ENCODE peak calls at places on chromosomes 6 and 20, in seven cellular contexts. One of them, this sample, is unnamed.

GRCh38 chr6:13681305-13682061 is 30.2 kb downstream of the RANBP9 start:
- DNase-seq in cardiac muscle cell: no peak
- DNase-seq in body of pancreas: no peak
- DNase-seq in prostate gland: no peak
- DNase-seq in HepG2: no peak
- DNase-seq in astrocyte of the spinal cord: no peak
- DNase-seq in GM23338: no peak
- DNase-seq in this sample: peak

GRCh38 chr6:89298680-89299450 is 16.2 kb downstream of the GABRR2 start:
- DNase-seq in cardiac muscle cell: peak
- DNase-seq in body of pancreas: no peak
- DNase-seq in prostate gland: no peak
- DNase-seq in HepG2: peak
- DNase-seq in astrocyte of the spinal cord: peak
- DNase-seq in GM23338: no peak
- DNase-seq in this sample: peak

GRCh38 chr20:40019510-40019909 is 669.5 kb downstream of the MAFB start:
- DNase-seq in cardiac muscle cell: no peak
- DNase-seq in body of pancreas: peak
- DNase-seq in prostate gland: no peak
- DNase-seq in HepG2: no peak
- DNase-seq in astrocyte of the spinal cord: no peak
- DNase-seq in GM23338: no peak
- DNase-seq in this sample: no peak

GRCh38 chr6:15401120-15401519 is 155.3 kb downstream of the JARID2 start:
- DNase-seq in cardiac muscle cell: no peak
- DNase-seq in body of pancreas: no peak
- DNase-seq in prostate gland: no peak
- DNase-seq in HepG2: no peak
- DNase-seq in astrocyte of the spinal cord: no peak
- DNase-seq in GM23338: no peak
- DNase-seq in this sample: no peak

GRCh38 chr20:63366658-63367360 is 5.7 kb upstream of the CHRNA4 start:
- DNase-seq in cardiac muscle cell: no peak
- DNase-seq in body of pancreas: no peak
- DNase-seq in prostate gland: no peak
- DNase-seq in HepG2: no peak
- DNase-seq in astrocyte of the spinal cord: no peak
- DNase-seq in GM23338: no peak
- DNase-seq in this sample: no peak

GRCh38 chr20:38601216-38602184 is at the start of gene ARHGAP40:
- DNase-seq in cardiac muscle cell: no peak
- DNase-seq in body of pancreas: no peak
- DNase-seq in prostate gland: peak
- DNase-seq in HepG2: peak
- DNase-seq in astrocyte of the spinal cord: no peak
- DNase-seq in GM23338: peak
- DNase-seq in this sample: peak

GRCh38 chr20:43404880-43405279 is 52.8 kb upstream of the SRSF6 start:
- DNase-seq in cardiac muscle cell: peak
- DNase-seq in body of pancreas: no peak
- DNase-seq in prostate gland: no peak
- DNase-seq in HepG2: peak
- DNase-seq in astrocyte of the spinal cord: no peak
- DNase-seq in GM23338: peak
- DNase-seq in this sample: peak

GRCh38 chr6:168851460-168852103 is 402.1 kb downstream of the THBS2 start:
- DNase-seq in cardiac muscle cell: peak
- DNase-seq in body of pancreas: no peak
- DNase-seq in prostate gland: no peak
- DNase-seq in HepG2: no peak
- DNase-seq in astrocyte of the spinal cord: peak
- DNase-seq in GM23338: no peak
- DNase-seq in this sample: no peak

GRCh38 chr20:2814587-2815051 is at the start of gene C20orf141:
- DNase-seq in cardiac muscle cell: peak
- DNase-seq in body of pancreas: peak
- DNase-seq in prostate gland: no peak
- DNase-seq in HepG2: no peak
- DNase-seq in astrocyte of the spinal cord: peak
- DNase-seq in GM23338: no peak
- DNase-seq in this sample: no peak

GRCh38 chr6:125793863-125794262 is 3.1 kb downstream of the NCOA7 start:
- DNase-seq in cardiac muscle cell: no peak
- DNase-seq in body of pancreas: no peak
- DNase-seq in prostate gland: no peak
- DNase-seq in HepG2: no peak
- DNase-seq in astrocyte of the spinal cord: no peak
- DNase-seq in GM23338: no peak
- DNase-seq in this sample: peak

GRCh38 chr6:111551521-111552231 is 54.0 kb downstream of the TRAF3IP2 start:
- DNase-seq in cardiac muscle cell: no peak
- DNase-seq in body of pancreas: peak
- DNase-seq in prostate gland: peak
- DNase-seq in HepG2: peak
- DNase-seq in astrocyte of the spinal cord: no peak
- DNase-seq in GM23338: no peak
- DNase-seq in this sample: no peak

GRCh38 chr6:3726421-3726820 is 25.1 kb downstream of the PXDC1 start:
- DNase-seq in cardiac muscle cell: no peak
- DNase-seq in body of pancreas: no peak
- DNase-seq in prostate gland: no peak
- DNase-seq in HepG2: no peak
- DNase-seq in astrocyte of the spinal cord: no peak
- DNase-seq in GM23338: no peak
- DNase-seq in this sample: peak

DNA sequence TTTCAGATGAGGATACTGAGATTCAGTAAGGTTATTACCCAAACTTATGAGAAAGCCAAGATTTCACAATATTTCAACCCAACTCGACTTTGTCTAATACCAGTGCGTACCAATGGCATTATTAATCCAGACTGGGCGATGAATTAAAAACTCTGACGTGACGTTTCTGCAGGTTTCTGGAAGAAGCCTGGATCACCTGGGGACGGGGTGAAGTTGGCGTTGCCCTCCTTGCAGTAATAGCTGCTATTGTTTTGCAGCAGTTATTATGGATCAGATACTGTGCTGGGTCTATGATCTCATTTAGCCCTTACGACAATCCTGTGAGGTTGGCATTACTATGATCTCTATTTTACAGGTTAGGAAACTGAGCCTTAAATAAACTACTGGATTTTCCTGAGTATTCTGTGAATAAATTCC is 569 bp upstream of the CDC5L start:
- DNase-seq in cardiac muscle cell: peak
- DNase-seq in body of pancreas: peak
- DNase-seq in prostate gland: no peak
- DNase-seq in HepG2: no peak
- DNase-seq in astrocyte of the spinal cord: no peak
- DNase-seq in GM23338: no peak
- DNase-seq in this sample: peak
- TF ChIP-seq CTCF in cardiac muscle cell: no peak
- TF ChIP-seq CTCF in body of pancreas: no peak
- TF ChIP-seq CTCF in prostate gland: no peak
- TF ChIP-seq CTCF in HepG2: no peak
- TF ChIP-seq CTCF in astrocyte of the spinal cord: no peak
- TF ChIP-seq CTCF in GM23338: no peak
- TF ChIP-seq CTCF in this sample: no peak

GRCh38 chr6:102333736-102334135 is 940.2 kb downstream of the GRIK2 start:
- DNase-seq in cardiac muscle cell: no peak
- DNase-seq in body of pancreas: no peak
- DNase-seq in prostate gland: no peak
- DNase-seq in HepG2: no peak
- DNase-seq in astrocyte of the spinal cord: no peak
- DNase-seq in GM23338: no peak
- DNase-seq in this sample: no peak
- H3K4me3 ChIP-seq in cardiac muscle cell: no peak
- H3K4me3 ChIP-seq in body of pancreas: no peak
- H3K4me3 ChIP-seq in prostate gland: no peak
- H3K4me3 ChIP-seq in HepG2: no peak
- H3K4me3 ChIP-seq in astrocyte of the spinal cord: no peak
- H3K4me3 ChIP-seq in GM23338: no peak
- H3K4me3 ChIP-seq in this sample: no peak

DNA sequence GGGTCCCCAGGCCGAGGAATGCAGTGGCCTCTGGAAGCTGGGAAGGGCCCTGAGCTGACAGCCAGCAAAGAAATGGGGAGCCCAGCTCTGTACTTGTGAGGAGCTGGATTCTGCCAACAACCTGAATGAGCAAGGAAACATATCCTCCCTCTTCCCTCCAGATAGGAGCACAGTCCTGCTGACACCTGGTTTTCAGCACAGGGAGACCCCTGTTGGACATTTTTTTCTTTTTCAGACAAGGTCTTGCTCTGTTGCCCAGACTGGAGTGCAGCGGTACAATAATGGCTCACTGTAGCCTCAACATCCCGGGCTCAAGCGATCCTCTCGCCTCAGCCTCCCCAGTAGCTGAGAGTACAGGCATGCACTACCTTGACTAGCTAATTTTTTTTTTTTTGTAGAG is 21.5 kb downstream of the BMP6 start:
- DNase-seq in cardiac muscle cell: no peak
- DNase-seq in body of pancreas: no peak
- DNase-seq in prostate gland: no peak
- DNase-seq in HepG2: no peak
- DNase-seq in astrocyte of the spinal cord: no peak
- DNase-seq in GM23338: no peak
- DNase-seq in this sample: no peak
- TF ChIP-seq CTCF in cardiac muscle cell: no peak
- TF ChIP-seq CTCF in body of pancreas: no peak
- TF ChIP-seq CTCF in prostate gland: no peak
- TF ChIP-seq CTCF in HepG2: no peak
- TF ChIP-seq CTCF in astrocyte of the spinal cord: no peak
- TF ChIP-seq CTCF in GM23338: no peak
- TF ChIP-seq CTCF in this sample: no peak

GRCh38 chr6:63805808-63806572 is 170.4 kb downstream of the PHF3 start:
- DNase-seq in cardiac muscle cell: peak
- DNase-seq in body of pancreas: peak
- DNase-seq in prostate gland: peak
- DNase-seq in HepG2: peak
- DNase-seq in astrocyte of the spinal cord: peak
- DNase-seq in GM23338: no peak
- DNase-seq in this sample: no peak

GRCh38 chr6:63806573-63806913 is 170.9 kb downstream of the PHF3 start:
- DNase-seq in cardiac muscle cell: no peak
- DNase-seq in body of pancreas: no peak
- DNase-seq in prostate gland: peak
- DNase-seq in HepG2: no peak
- DNase-seq in astrocyte of the spinal cord: no peak
- DNase-seq in GM23338: no peak
- DNase-seq in this sample: no peak

GRCh38 chr6:63805345-63805744 is 169.7 kb downstream of the PHF3 start:
- DNase-seq in cardiac muscle cell: no peak
- DNase-seq in body of pancreas: no peak
- DNase-seq in prostate gland: no peak
- DNase-seq in HepG2: no peak
- DNase-seq in astrocyte of the spinal cord: no peak
- DNase-seq in GM23338: no peak
- DNase-seq in this sample: no peak

GRCh38 chr6:63808576-63808975 is 173.0 kb downstream of the PHF3 start:
- DNase-seq in cardiac muscle cell: no peak
- DNase-seq in body of pancreas: no peak
- DNase-seq in prostate gland: no peak
- DNase-seq in HepG2: no peak
- DNase-seq in astrocyte of the spinal cord: no peak
- DNase-seq in GM23338: no peak
- DNase-seq in this sample: no peak

DNA sequence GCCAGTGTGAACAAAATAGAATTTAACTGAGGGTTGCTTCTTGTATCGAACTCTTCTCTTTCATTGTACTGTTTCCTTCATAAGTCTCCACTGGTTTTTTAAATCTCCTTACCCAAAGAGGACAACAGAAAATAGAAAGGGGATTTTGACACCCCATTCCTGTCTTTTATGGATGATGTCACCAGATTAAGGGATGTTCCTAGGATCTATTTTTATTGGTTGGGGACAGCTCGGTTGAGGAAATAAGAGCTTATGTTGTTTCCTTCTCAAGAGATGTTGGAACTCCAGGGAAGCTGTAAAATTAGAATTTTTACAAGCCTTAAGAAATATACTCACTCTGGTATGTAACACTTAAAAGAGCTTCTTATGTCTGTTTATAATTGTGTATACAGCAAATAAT is 171.5 kb downstream of the PHF3 start:
- DNase-seq in cardiac muscle cell: no peak
- DNase-seq in body of pancreas: no peak
- DNase-seq in prostate gland: no peak
- DNase-seq in HepG2: no peak
- DNase-seq in astrocyte of the spinal cord: peak
- DNase-seq in GM23338: no peak
- DNase-seq in this sample: no peak
- H3K4me3 ChIP-seq in cardiac muscle cell: no peak
- H3K4me3 ChIP-seq in body of pancreas: no peak
- H3K4me3 ChIP-seq in prostate gland: no peak
- H3K4me3 ChIP-seq in HepG2: no peak
- H3K4me3 ChIP-seq in astrocyte of the spinal cord: no peak
- H3K4me3 ChIP-seq in GM23338: no peak
- H3K4me3 ChIP-seq in this sample: no peak

This sample was measured in GM12865.